ENCODE peak calls at places on chromosomes 3 and 15, in six cellular contexts. D, P, S, M, R and Y are unnamed samples.

GRCh38 chr3:46695177-46695961 is 1.9 kb upstream of the ALS2CL start:
- DNase-seq in R (no peak), S (no peak), D (peak; percentile 85), P (peak; percentile 27), M (peak; percentile 41), Y (peak; percentile 47)

GRCh38 chr3:66092175-66092990 is 53.7 kb upstream of the MAGI1 start:
- DNase-seq in S (no peak), D (no peak), P (peak; percentile 12), M (no peak), R (no peak), Y (no peak)

GRCh38 chr3:123655400-123655799 is 70.5 kb upstream of the HACD2 start:
- DNase-seq in P (no peak), M (no peak), R (no peak), S (no peak), D (no peak), Y (no peak)

GRCh38 chr3:49001155-49001554 is 6.0 kb upstream of the WDR6 start:
- DNase-seq in D (no peak), P (no peak), M (no peak), R (no peak), S (no peak), Y (no peak)

GRCh38 chr15:99430881-99431401 is 134.8 kb upstream of the MEF2A start:
- DNase-seq in S (no peak), M (no peak), D (peak; percentile 40), P (no peak), R (no peak), Y (no peak)

GRCh38 chr3:33001889-33002288 is 50.4 kb downstream of the CCR4 start:
- DNase-seq in S (no peak), M (no peak), R (no peak), D (no peak), P (no peak), Y (no peak)

GRCh38 chr3:32084870-32085269 is 21.6 kb upstream of the GPD1L start:
- DNase-seq in S (no peak), R (no peak), D (no peak), P (no peak), M (no peak), Y (no peak)

GRCh38 chr15:35349916-35350315 is 196.0 kb downstream of the DPH6 start:
- DNase-seq in P (no peak), R (no peak), M (no peak), S (no peak), D (no peak), Y (no peak)

GRCh38 chr3:57097536-57097935 is 37.1 kb downstream of the SPATA12 start:
- DNase-seq in S (no peak), P (no peak), M (no peak), R (no peak), D (no peak), Y (no peak)

GRCh38 chr3:60707452-60708020 is 543.7 kb downstream of the FHIT start:
- DNase-seq in P (no peak), S (no peak), D (no peak), M (no peak), R (no peak), Y (no peak)

GRCh38 chr3:46124216-46125143 is 83.6 kb downstream of the CCR1 start:
- DNase-seq in D (no peak), P (no peak), R (no peak), S (no peak), M (no peak), Y (no peak)

GRCh38 chr3:184757010-184757651 is 45.3 kb upstream of the MAGEF1 start:
- DNase-seq in M (no peak), P (peak; percentile 50), S (no peak), R (no peak), D (no peak), Y (peak; percentile 67)

GRCh38 chr3:66450389-66451022 is 50.3 kb downstream of the LRIG1 start:
- DNase-seq in M (no peak), P (peak; percentile 46), R (no peak), S (peak; percentile 54), D (no peak), Y (no peak)

GRCh38 chr3:14524311-14524711 is 15.8 kb downstream of the GRIP2 start:
- DNase-seq in S (no peak), D (peak; percentile 60), R (no peak), P (no peak), M (no peak), Y (no peak)

GRCh38 chr3:117278424-117279190 is 569.0 kb downstream of the TUSC7 start:
- DNase-seq in S (no peak), M (no peak), P (peak; percentile 23), D (no peak), R (no peak), Y (no peak)

GRCh38 chr3:14298442-14298841 is 104.0 kb upstream of the SLC6A6 start:
- DNase-seq in S (no peak), R (no peak), M (no peak), D (no peak), P (no peak), Y (no peak)

GRCh38 chr3:136755192-136755591 is 3.0 kb upstream of the STAG1 start:
- DNase-seq in D (no peak), M (no peak), R (no peak), P (no peak), S (no peak), Y (no peak)

GRCh38 chr3:112604536-112604935 is 36.4 kb downstream of the CCDC80 start:
- DNase-seq in P (no peak), R (no peak), S (no peak), D (no peak), M (no peak), Y (no peak)

GRCh38 chr3:155870945-155871745 is 695 bp downstream of the GMPS start:
- DNase-seq in R (peak; percentile 67), P (peak; percentile 37), D (peak; percentile 84), S (peak; percentile 45), M (peak; percentile 65), Y (peak; percentile 75)

GRCh38 chr3:100880845-100881244 is 112.4 kb downstream of the ABI3BP start:
- DNase-seq in S (no peak), D (no peak), P (no peak), R (no peak), M (no peak), Y (no peak)

GRCh38 chr3:38907426-38907825 is 91.4 kb upstream of the SCN10A start:
- DNase-seq in S (no peak), D (no peak), M (no peak), P (no peak), R (no peak), Y (no peak)

GRCh38 chr15:39140060-39140604 is 440.7 kb upstream of the THBS1 start:
- DNase-seq in S (no peak), R (no peak), P (no peak), D (no peak), M (no peak), Y (no peak)

GRCh38 chr15:70491641-70492040 is 271.7 kb downstream of the UACA start:
- DNase-seq in D (no peak), P (no peak), M (no peak), S (no peak), R (no peak), Y (no peak)

GRCh38 chr3:190038050-190038631 is 82.6 kb downstream of the P3H2 start:
- DNase-seq in R (no peak), M (no peak), P (peak; percentile 75), S (no peak), D (peak; percentile 91), Y (no peak)

GRCh38 chr3:130758624-130759023 is 12.0 kb upstream of the PIK3R4 start:
- DNase-seq in D (no peak), R (no peak), P (no peak), S (no peak), M (no peak), Y (no peak)

GRCh38 chr15:58276924-58277323 is 138.7 kb downstream of the AQP9 start:
- DNase-seq in R (no peak), S (no peak), D (no peak), P (no peak), M (no peak), Y (no peak)

GRCh38 chr15:40873625-40874561 is at the start of gene RHOV:
- DNase-seq in S (peak; percentile 79), R (no peak), P (peak; percentile 84), M (peak; percentile 70), D (peak; percentile 83), Y (peak; percentile 78)

GRCh38 chr3:12229896-12230295 is 59.0 kb upstream of the PPARG start:
- DNase-seq in D (peak; percentile 79), R (no peak), S (no peak), M (no peak), P (no peak), Y (no peak)